ENCODE peak calls at places on chromosomes 3 and 15, in seven cellular contexts. Y is colonic mucosa, U is ovary, T is GM23338, H is RWPE1, I is Panc1, X is SJSA1. Q is an unnamed sample.
A peak's percentile ranks its signal among the peaks of the same experiment; 100 is the strongest.

GRCh38 chr3:31132132-31132769 is 237.8 kb upstream of the GADL1 start:
- DNase-seq in Y (no peak), U (no peak), T (peak; percentile 58), H (peak; percentile 36), I (peak; percentile 5), X (no peak), Q (no peak)

GRCh38 chr15:92011611-92012367 is 158.3 kb downstream of the SLCO3A1 start:
- DNase-seq in Y (no peak), U (no peak), T (peak; percentile 20), H (peak; percentile 59), I (no peak), X (no peak), Q (peak; percentile 83)

GRCh38 chr15:52180196-52180835 is 10.9 kb downstream of the GNB5 start:
- DNase-seq in Y (no peak), U (peak; percentile 55), T (no peak), H (no peak), I (no peak), X (peak; percentile 32), Q (no peak)

GRCh38 chr15:81108427-81108826 is 25.6 kb upstream of the CFAP161 start:
- DNase-seq in Y (no peak), U (no peak), T (peak; percentile 66), H (no peak), I (no peak), X (no peak), Q (no peak)

GRCh38 chr15:92921215-92922131 is 21.3 kb downstream of the CHD2 start:
- DNase-seq in Y (no peak), U (no peak), T (no peak), H (peak; percentile 89), I (no peak), X (no peak), Q (no peak)

GRCh38 chr15:98126326-98127090 is 166.0 kb downstream of the ARRDC4 start:
- DNase-seq in Y (no peak), U (no peak), T (no peak), H (peak; percentile 33), I (no peak), X (no peak), Q (no peak)

GRCh38 chr3:13722178-13722577 is 157.7 kb downstream of the WNT7A start:
- DNase-seq in Y (no peak), U (no peak), T (peak; percentile 13), H (no peak), I (no peak), X (no peak), Q (no peak)

GRCh38 chr3:11198495-11198894 is 44.2 kb downstream of the HRH1 start:
- DNase-seq in Y (no peak), U (no peak), T (no peak), H (no peak), I (no peak), X (no peak), Q (peak; percentile 34)

GRCh38 chr3:94394885-94395284 is 332.0 kb downstream of the NSUN3 start:
- DNase-seq in Y (no peak), U (no peak), T (no peak), H (no peak), I (no peak), X (no peak), Q (no peak)

GRCh38 chr15:39213385-39213840 is 367.5 kb upstream of the THBS1 start:
- DNase-seq in Y (no peak), U (peak; percentile 26), T (peak; percentile 97), H (no peak), I (no peak), X (peak; percentile 96), Q (peak; percentile 35)

GRCh38 chr3:141240290-141241247 is 8.9 kb downstream of the PXYLP1 start:
- DNase-seq in Y (no peak), U (no peak), T (no peak), H (no peak), I (no peak), X (no peak), Q (no peak)

GRCh38 chr3:110946810-110947209 is 124.8 kb upstream of the NECTIN3 start:
- DNase-seq in Y (no peak), U (no peak), T (no peak), H (no peak), I (no peak), X (no peak), Q (no peak)

GRCh38 chr3:45567730-45568172 is 26.8 kb upstream of the LIMD1 start:
- DNase-seq in Y (no peak), U (no peak), T (no peak), H (no peak), I (no peak), X (no peak), Q (no peak)

GRCh38 chr15:29120593-29121368 is 148.8 kb downstream of the NSMCE3 start:
- DNase-seq in Y (no peak), U (no peak), T (no peak), H (no peak), I (no peak), X (no peak), Q (no peak)

GRCh38 chr3:72217570-72217969 is 432.6 kb upstream of the PROK2 start:
- DNase-seq in Y (no peak), U (no peak), T (no peak), H (no peak), I (no peak), X (no peak), Q (no peak)

GRCh38 chr3:185151959-185152432 is 864 bp downstream of the C3orf70 start:
- DNase-seq in Y (no peak), U (no peak), T (no peak), H (no peak), I (no peak), X (no peak), Q (no peak)

GRCh38 chr3:156535162-156535627 is 19.7 kb downstream of the SSR3 start:
- DNase-seq in Y (peak; percentile 23), U (peak; percentile 60), T (peak; percentile 39), H (peak; percentile 73), I (no peak), X (peak; percentile 92), Q (peak; percentile 82)

GRCh38 chr3:47004369-47005211 is 25.1 kb downstream of the NBEAL2 start:
- DNase-seq in Y (no peak), U (no peak), T (no peak), H (no peak), I (no peak), X (no peak), Q (peak; percentile 68)

GRCh38 chr3:69458798-69459197 is 72.9 kb upstream of the FRMD4B start:
- DNase-seq in Y (no peak), U (no peak), T (no peak), H (no peak), I (no peak), X (no peak), Q (no peak)

GRCh38 chr3:69462826-69463100 is 76.9 kb upstream of the FRMD4B start:
- DNase-seq in Y (no peak), U (no peak), T (no peak), H (peak; percentile 4), I (no peak), X (no peak), Q (no peak)

GRCh38 chr3:69460034-69460433 is 74.1 kb upstream of the FRMD4B start:
- DNase-seq in Y (no peak), U (no peak), T (no peak), H (no peak), I (no peak), X (no peak), Q (no peak)

GRCh38 chr3:69463546-69463945 is 77.7 kb upstream of the FRMD4B start:
- DNase-seq in Y (no peak), U (no peak), T (no peak), H (peak; percentile 3), I (no peak), X (no peak), Q (no peak)

DNA sequence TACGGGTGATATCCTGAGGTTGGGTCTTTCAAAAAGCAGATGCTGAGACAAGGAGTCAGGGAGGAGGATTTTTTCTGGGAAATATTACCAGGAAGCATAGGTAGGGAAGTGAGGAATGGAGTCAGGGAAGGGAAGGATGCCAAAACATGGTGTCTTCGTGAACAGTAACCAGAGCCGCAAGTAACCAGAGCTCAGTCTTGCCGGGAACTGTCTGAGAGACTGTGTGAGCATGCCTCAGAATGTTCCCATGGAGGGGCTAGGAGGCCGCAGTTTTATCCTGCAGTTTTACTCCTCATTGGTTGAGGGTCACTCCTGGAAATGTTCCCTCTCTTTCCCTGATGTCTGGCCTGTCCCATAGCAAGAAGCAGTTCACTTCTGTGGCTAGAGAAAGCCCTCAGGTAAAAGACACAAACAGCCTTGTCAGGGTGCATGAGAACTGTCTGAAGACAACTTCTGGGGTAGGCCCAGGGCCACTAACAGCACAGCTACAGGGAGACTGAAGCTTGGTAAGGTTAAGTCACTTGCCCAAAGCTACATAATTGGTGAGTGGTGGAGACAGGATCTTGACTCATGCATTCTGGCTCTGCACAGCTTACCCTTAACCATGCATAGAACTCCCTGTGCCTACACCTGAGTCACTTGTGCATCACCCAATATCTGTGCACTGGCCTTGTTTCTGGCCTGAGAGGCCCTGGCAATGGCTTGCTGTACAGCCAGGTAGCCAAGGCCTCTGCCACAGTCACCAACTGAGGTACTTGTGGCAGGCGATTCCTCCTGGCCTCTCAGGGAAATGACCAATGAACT is 76.3 kb upstream of the FRMD4B start:
- DNase-seq in Y (no peak), U (no peak), T (no peak), H (peak; percentile 1), I (no peak), X (no peak), Q (no peak)
- H3K27ac ChIP-seq in Y (no peak overlapping the region), U (no peak overlapping the region), T (no peak overlapping the region), H (peak overlapping the region; percentile 60), I (no peak overlapping the region), X (no peak overlapping the region), Q (no peak overlapping the region)

DNA sequence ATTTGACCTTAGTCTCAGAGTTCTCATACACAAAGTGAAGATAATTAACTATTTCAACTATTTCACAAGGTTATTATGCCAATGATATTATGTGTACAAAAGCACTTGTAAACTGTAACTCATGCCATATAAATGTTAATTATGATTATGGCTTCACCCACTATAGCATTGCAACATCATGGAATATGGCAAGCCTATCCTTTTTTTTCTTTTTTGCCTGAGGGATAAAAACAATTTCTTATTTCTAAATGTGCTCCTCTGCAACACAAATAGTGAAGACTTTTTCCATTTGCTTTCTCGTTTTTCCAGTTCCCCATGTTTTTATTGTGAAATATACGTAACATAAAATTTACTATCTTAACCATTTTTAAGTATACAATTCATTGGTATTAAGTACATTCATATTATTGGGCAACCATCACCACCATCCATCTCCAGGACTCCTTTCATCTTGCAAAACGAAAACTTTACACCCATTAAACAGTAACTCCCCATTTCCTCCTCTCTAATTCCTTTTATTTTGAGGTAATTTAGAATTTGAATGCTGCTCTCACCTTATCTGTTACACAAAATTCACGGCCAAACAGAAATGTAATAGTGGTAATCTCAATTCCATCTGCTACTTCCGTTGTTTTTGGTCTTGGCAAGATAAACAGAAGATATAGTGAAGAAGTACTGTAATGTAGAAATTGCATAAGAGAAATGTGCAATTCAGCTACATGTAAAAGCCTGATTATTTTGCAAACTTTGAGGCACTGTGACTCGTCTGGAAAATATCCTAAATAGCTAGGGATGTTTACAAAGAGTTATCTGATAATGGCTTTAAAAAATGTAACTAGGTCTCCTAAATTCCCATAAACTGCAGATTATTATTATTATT is 46.2 kb downstream of the NANOGP8 start:
- DNase-seq in Y (no peak), U (no peak), T (no peak), H (peak; percentile 24), I (no peak), X (no peak), Q (no peak)
- H3K27ac ChIP-seq in Y (no peak overlapping the region), U (no peak overlapping the region), T (peak overlapping the region; percentile 72), H (peak overlapping the region; percentile 43), I (no peak overlapping the region), X (no peak overlapping the region), Q (no peak overlapping the region)

GRCh38 chr3:97359958-97360357 is 404.6 kb upstream of the ARL6 start:
- DNase-seq in Y (no peak), U (no peak), T (no peak), H (no peak), I (no peak), X (no peak), Q (no peak)
- H3K27ac ChIP-seq in Y (no peak overlapping the region), U (no peak overlapping the region), T (no peak overlapping the region), H (no peak overlapping the region), I (no peak overlapping the region), X (no peak overlapping the region), Q (no peak overlapping the region)

GRCh38 chr15:34065941-34066340 is 26.9 kb upstream of the AVEN start:
- DNase-seq in Y (no peak), U (no peak), T (no peak), H (peak; percentile 36), I (no peak), X (no peak), Q (no peak)
- H3K27ac ChIP-seq in Y (no peak overlapping the region), U (no peak overlapping the region), T (no peak overlapping the region), H (peak overlapping the region; percentile 4), I (no peak overlapping the region), X (no peak overlapping the region), Q (no peak overlapping the region)

Q was measured in aorta.